ENCODE peak calls at places on chromosomes 13 and 19, in six cellular contexts. One of them, this sample, is unnamed.

GRCh38 chr19:30341646-30342201 is 30.5 kb upstream of the ZNF536 start:
- DNase-seq in AG04449: no peak
- DNase-seq in CD8-positive, alpha-beta T cell: no peak
- DNase-seq in psoas muscle: no peak
- DNase-seq in cardiac fibroblast: no peak
- DNase-seq in AG04450: no peak
- DNase-seq in this sample: peak

GRCh38 chr13:46551410-46552301 is 1.3 kb upstream of the LRCH1 start:
- DNase-seq in cardiac fibroblast: peak
- DNase-seq in AG04449: no peak
- DNase-seq in AG04450: no peak
- DNase-seq in CD8-positive, alpha-beta T cell: peak
- DNase-seq in psoas muscle: peak
- DNase-seq in this sample: peak

GRCh38 chr13:109700176-109700575 is 86.2 kb downstream of the IRS2 start:
- DNase-seq in psoas muscle: peak
- DNase-seq in AG04449: no peak
- DNase-seq in AG04450: no peak
- DNase-seq in CD8-positive, alpha-beta T cell: no peak
- DNase-seq in cardiac fibroblast: peak
- DNase-seq in this sample: peak

GRCh38 chr19:33192010-33192409 is 2.1 kb upstream of the LRP3 start:
- DNase-seq in AG04450: no peak
- DNase-seq in cardiac fibroblast: no peak
- DNase-seq in CD8-positive, alpha-beta T cell: no peak
- DNase-seq in AG04449: no peak
- DNase-seq in psoas muscle: no peak
- DNase-seq in this sample: no peak

GRCh38 chr19:4277051-4277700 is 1.9 kb upstream of the SHD start:
- DNase-seq in AG04450: no peak
- DNase-seq in AG04449: no peak
- DNase-seq in psoas muscle: no peak
- DNase-seq in cardiac fibroblast: no peak
- DNase-seq in CD8-positive, alpha-beta T cell: no peak
- DNase-seq in this sample: no peak

GRCh38 chr19:49802836-49803528 is 10.1 kb downstream of the FUZ start:
- DNase-seq in cardiac fibroblast: no peak
- DNase-seq in AG04449: no peak
- DNase-seq in AG04450: no peak
- DNase-seq in CD8-positive, alpha-beta T cell: no peak
- DNase-seq in psoas muscle: no peak
- DNase-seq in this sample: no peak

GRCh38 chr19:53195265-53195879 is 2.2 kb upstream of the ZNF665 start:
- DNase-seq in psoas muscle: peak
- DNase-seq in AG04449: no peak
- DNase-seq in CD8-positive, alpha-beta T cell: peak
- DNase-seq in cardiac fibroblast: peak
- DNase-seq in AG04450: peak
- DNase-seq in this sample: peak

GRCh38 chr13:112821340-112822055 is 131.7 kb downstream of the ATP11A start:
- DNase-seq in cardiac fibroblast: no peak
- DNase-seq in AG04449: no peak
- DNase-seq in AG04450: no peak
- DNase-seq in psoas muscle: no peak
- DNase-seq in CD8-positive, alpha-beta T cell: no peak
- DNase-seq in this sample: peak

GRCh38 chr19:33064778-33065550 is at the start of gene RHPN2:
- DNase-seq in AG04449: no peak
- DNase-seq in cardiac fibroblast: peak
- DNase-seq in psoas muscle: peak
- DNase-seq in AG04450: no peak
- DNase-seq in CD8-positive, alpha-beta T cell: no peak
- DNase-seq in this sample: peak

GRCh38 chr13:86000546-86000945 is 201.3 kb upstream of the SLITRK6 start:
- DNase-seq in psoas muscle: no peak
- DNase-seq in cardiac fibroblast: no peak
- DNase-seq in AG04450: no peak
- DNase-seq in CD8-positive, alpha-beta T cell: no peak
- DNase-seq in AG04449: no peak
- DNase-seq in this sample: no peak

GRCh38 chr13:86813198-86813597 is 858.0 kb upstream of the SLITRK5 start:
- DNase-seq in AG04449: no peak
- DNase-seq in psoas muscle: no peak
- DNase-seq in AG04450: no peak
- DNase-seq in CD8-positive, alpha-beta T cell: no peak
- DNase-seq in cardiac fibroblast: no peak
- DNase-seq in this sample: no peak

GRCh38 chr19:5977785-5978605 is at the start of gene RANBP3:
- DNase-seq in cardiac fibroblast: peak
- DNase-seq in AG04449: peak
- DNase-seq in CD8-positive, alpha-beta T cell: peak
- DNase-seq in AG04450: peak
- DNase-seq in psoas muscle: peak
- DNase-seq in this sample: peak
- TF ChIP-seq CTCF in cardiac fibroblast: no peak
- TF ChIP-seq CTCF in AG04449: no peak
- TF ChIP-seq CTCF in CD8-positive, alpha-beta T cell: no peak
- TF ChIP-seq CTCF in AG04450: no peak
- TF ChIP-seq CTCF in psoas muscle: no peak
- TF ChIP-seq CTCF in this sample: no peak

GRCh38 chr19:40584007-40584406 is 7.3 kb downstream of the SHKBP1 start:
- DNase-seq in AG04449: no peak
- DNase-seq in AG04450: no peak
- DNase-seq in psoas muscle: no peak
- DNase-seq in cardiac fibroblast: no peak
- DNase-seq in CD8-positive, alpha-beta T cell: no peak
- DNase-seq in this sample: no peak
- TF ChIP-seq CTCF in AG04449: peak
- TF ChIP-seq CTCF in AG04450: peak
- TF ChIP-seq CTCF in psoas muscle: no peak
- TF ChIP-seq CTCF in cardiac fibroblast: peak
- TF ChIP-seq CTCF in CD8-positive, alpha-beta T cell: no peak
- TF ChIP-seq CTCF in this sample: peak

GRCh38 chr19:46036745-46037126 is 4.1 kb downstream of the IGFL4 start:
- DNase-seq in psoas muscle: no peak
- DNase-seq in AG04450: no peak
- DNase-seq in AG04449: no peak
- DNase-seq in CD8-positive, alpha-beta T cell: no peak
- DNase-seq in cardiac fibroblast: no peak
- DNase-seq in this sample: no peak
- TF ChIP-seq CTCF in psoas muscle: no peak
- TF ChIP-seq CTCF in AG04450: no peak
- TF ChIP-seq CTCF in AG04449: no peak
- TF ChIP-seq CTCF in CD8-positive, alpha-beta T cell: no peak
- TF ChIP-seq CTCF in cardiac fibroblast: no peak
- TF ChIP-seq CTCF in this sample: no peak

GRCh38 chr13:84574851-84575250 is 692.6 kb upstream of the SLITRK1 start:
- DNase-seq in psoas muscle: no peak
- DNase-seq in CD8-positive, alpha-beta T cell: no peak
- DNase-seq in AG04449: peak
- DNase-seq in AG04450: no peak
- DNase-seq in cardiac fibroblast: peak
- DNase-seq in this sample: peak
- TF ChIP-seq CTCF in psoas muscle: no peak
- TF ChIP-seq CTCF in CD8-positive, alpha-beta T cell: no peak
- TF ChIP-seq CTCF in AG04449: peak
- TF ChIP-seq CTCF in AG04450: peak
- TF ChIP-seq CTCF in cardiac fibroblast: peak
- TF ChIP-seq CTCF in this sample: peak

GRCh38 chr13:71306821-71307220 is 560.2 kb downstream of the DACH1 start:
- DNase-seq in AG04449: no peak
- DNase-seq in CD8-positive, alpha-beta T cell: no peak
- DNase-seq in psoas muscle: no peak
- DNase-seq in cardiac fibroblast: no peak
- DNase-seq in AG04450: no peak
- DNase-seq in this sample: no peak

GRCh38 chr13:71300602-71301001 is 566.4 kb downstream of the DACH1 start:
- DNase-seq in cardiac fibroblast: no peak
- DNase-seq in CD8-positive, alpha-beta T cell: no peak
- DNase-seq in AG04450: no peak
- DNase-seq in psoas muscle: no peak
- DNase-seq in AG04449: no peak
- DNase-seq in this sample: no peak

GRCh38 chr13:71304861-71305260 is 562.1 kb downstream of the DACH1 start:
- DNase-seq in AG04450: no peak
- DNase-seq in CD8-positive, alpha-beta T cell: no peak
- DNase-seq in cardiac fibroblast: no peak
- DNase-seq in AG04449: no peak
- DNase-seq in psoas muscle: no peak
- DNase-seq in this sample: no peak

DNA sequence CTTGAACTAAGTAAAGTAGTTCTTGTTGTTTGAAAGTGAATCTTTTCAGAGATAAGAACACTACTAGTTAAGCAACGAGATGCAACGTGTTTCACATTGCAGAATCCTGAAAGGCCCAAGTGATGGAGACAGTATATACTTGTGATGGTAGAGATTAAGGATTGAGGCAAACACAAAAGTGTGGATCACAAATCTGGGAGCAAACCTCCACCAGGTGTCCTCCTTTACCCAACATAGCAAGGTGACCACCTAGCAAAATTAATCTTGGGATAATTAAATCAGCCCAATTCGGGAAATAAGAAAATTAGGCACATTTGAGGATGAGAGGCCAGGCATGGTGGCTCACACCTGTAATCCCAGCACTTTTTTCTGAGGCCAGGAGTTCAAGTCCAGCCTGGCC is 563.9 kb downstream of the DACH1 start:
- DNase-seq in AG04449: no peak
- DNase-seq in psoas muscle: no peak
- DNase-seq in AG04450: no peak
- DNase-seq in cardiac fibroblast: peak
- DNase-seq in CD8-positive, alpha-beta T cell: no peak
- DNase-seq in this sample: no peak
- TF ChIP-seq CTCF in AG04449: no peak
- TF ChIP-seq CTCF in psoas muscle: no peak
- TF ChIP-seq CTCF in AG04450: no peak
- TF ChIP-seq CTCF in cardiac fibroblast: no peak
- TF ChIP-seq CTCF in CD8-positive, alpha-beta T cell: no peak
- TF ChIP-seq CTCF in this sample: no peak

This sample was measured in AG10803.